ENCODE peak calls at places on chromosomes 12 and 14, in four cellular contexts. K is WTC11, B is K562, F is H1. X is an unnamed sample.

GRCh38 chr14:52263190-52263589 is 4.3 kb upstream of the PTGDR start:
- DNase-seq in F (no peak), B (no peak), K (no peak), X (no peak)

GRCh38 chr12:97456792-97457191 is 5.8 kb upstream of the RMST start:
- DNase-seq in K (no peak), F (no peak), B (no peak), X (no peak)

GRCh38 chr12:8527250-8528130 is 13.2 kb downstream of the CLEC4E start:
- DNase-seq in K (peak), B (no peak), F (peak), X (no peak)

GRCh38 chr12:126397071-126397571 is 1331.9 kb downstream of the AACS start:
- DNase-seq in K (no peak), F (no peak), B (no peak), X (no peak)

GRCh38 chr12:65824314-65824563 is at the start of gene HMGA2:
- DNase-seq in K (peak), F (peak), B (no peak), X (no peak)

GRCh38 chr12:113198286-113198685 is 12.8 kb downstream of the RITA1 start:
- DNase-seq in B (no peak), F (no peak), K (no peak), X (no peak)

GRCh38 chr14:54529811-54530210 is 20.1 kb downstream of the CGRRF1 start:
- DNase-seq in K (no peak), B (no peak), F (no peak), X (no peak)

GRCh38 chr12:32809196-32809595 is 53.5 kb upstream of the YARS2 start:
- DNase-seq in B (no peak), K (no peak), F (no peak), X (no peak)

GRCh38 chr14:68011629-68012028 is 192.1 kb downstream of the RAD51B start:
- DNase-seq in F (no peak), K (no peak), B (no peak), X (no peak)

GRCh38 chr14:47155395-47155794 is 503.8 kb upstream of the RPL10L start:
- DNase-seq in K (no peak), F (no peak), B (no peak), X (no peak)

GRCh38 chr12:108696111-108696995 is 35.0 kb downstream of the CORO1C start:
- DNase-seq in B (peak), F (no peak), K (no peak), X (no peak)

GRCh38 chr12:20011200-20011599 is 357.1 kb upstream of the PDE3A start:
- DNase-seq in K (no peak), F (no peak), B (no peak), X (no peak)

GRCh38 chr14:49479432-49479831 is 106.7 kb downstream of the RPS29 start:
- DNase-seq in F (no peak), K (no peak), B (no peak), X (no peak)

GRCh38 chr12:5018677-5019076 is 25.0 kb upstream of the KCNA5 start:
- DNase-seq in K (no peak), B (no peak), F (no peak), X (no peak)

GRCh38 chr12:31387466-31387865 is 61.5 kb upstream of the SINHCAF start:
- DNase-seq in K (no peak), F (peak), B (no peak), X (no peak)

GRCh38 chr12:6937481-6938352 is 5.9 kb upstream of the RNU7-1 start:
- DNase-seq in F (peak), K (peak), B (peak), X (peak)

GRCh38 chr12:6935551-6936377 is 7.9 kb upstream of the RNU7-1 start:
- DNase-seq in K (no peak), B (no peak), F (no peak), X (peak)

GRCh38 chr12:6935221-6935550 is 7.4 kb downstream of the ATN1 start:
- DNase-seq in B (no peak), F (no peak), K (no peak), X (no peak)

GRCh38 chr12:6936378-6936638 is 7.3 kb upstream of the RNU7-1 start:
- DNase-seq in F (no peak), K (no peak), B (no peak), X (no peak)

DNA sequence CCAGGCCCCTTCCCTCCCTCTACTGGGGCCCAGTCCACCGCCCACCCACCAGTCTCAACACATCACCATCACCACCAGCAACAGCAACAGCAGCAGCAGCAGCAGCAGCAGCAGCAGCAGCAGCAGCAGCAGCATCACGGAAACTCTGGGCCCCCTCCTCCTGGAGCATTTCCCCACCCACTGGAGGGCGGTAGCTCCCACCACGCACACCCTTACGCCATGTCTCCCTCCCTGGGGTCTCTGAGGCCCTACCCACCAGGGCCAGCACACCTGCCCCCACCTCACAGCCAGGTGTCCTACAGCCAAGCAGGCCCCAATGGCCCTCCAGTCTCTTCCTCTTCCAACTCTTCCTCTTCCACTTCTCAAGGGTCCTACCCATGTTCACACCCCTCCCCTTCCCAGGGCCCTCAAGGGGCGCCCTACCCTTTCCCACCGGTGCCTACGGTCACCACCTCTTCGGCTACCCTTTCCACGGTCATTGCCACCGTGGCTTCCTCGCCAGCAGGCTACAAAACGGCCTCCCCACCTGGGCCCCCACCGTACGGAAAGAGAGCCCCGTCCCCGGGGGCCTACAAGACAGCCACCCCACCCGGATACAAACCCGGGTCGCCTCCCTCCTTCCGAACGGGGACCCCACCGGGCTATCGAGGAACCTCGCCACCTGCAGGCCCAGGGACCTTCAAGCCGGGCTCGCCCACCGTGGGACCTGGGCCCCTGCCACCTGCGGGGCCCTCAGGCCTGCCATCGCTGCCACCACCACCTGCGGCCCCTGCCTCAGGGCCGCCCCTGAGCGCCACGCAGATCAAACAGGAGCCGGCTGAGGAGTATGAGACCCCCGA is 6.8 kb upstream of the RNU7-1 start:
- DNase-seq in K (peak), B (no peak), F (peak), X (peak)
- TF ChIP-seq TEAD4 in K (no peak), B (no peak), F (no peak), X (no peak)

GRCh38 chr12:39606712-39607423 is 12.7 kb downstream of the ABCD2 start:
- DNase-seq in F (no peak), B (no peak), K (no peak), X (no peak)
- TF ChIP-seq TEAD4 in F (no peak), B (no peak), K (no peak), X (no peak)

GRCh38 chr14:22472466-22472865 is 116.6 kb downstream of the DAD1 start:
- DNase-seq in F (no peak), K (no peak), B (no peak), X (no peak)

GRCh38 chr14:22469541-22470303 is 119.3 kb downstream of the DAD1 start:
- DNase-seq in K (no peak), B (no peak), F (no peak), X (no peak)

GRCh38 chr14:22472935-22473854 is 115.8 kb downstream of the DAD1 start:
- DNase-seq in K (peak), B (peak), F (peak), X (peak)

GRCh38 chr14:22474730-22475351 is 114.2 kb downstream of the DAD1 start:
- DNase-seq in F (no peak), B (no peak), K (no peak), X (no peak)

DNA sequence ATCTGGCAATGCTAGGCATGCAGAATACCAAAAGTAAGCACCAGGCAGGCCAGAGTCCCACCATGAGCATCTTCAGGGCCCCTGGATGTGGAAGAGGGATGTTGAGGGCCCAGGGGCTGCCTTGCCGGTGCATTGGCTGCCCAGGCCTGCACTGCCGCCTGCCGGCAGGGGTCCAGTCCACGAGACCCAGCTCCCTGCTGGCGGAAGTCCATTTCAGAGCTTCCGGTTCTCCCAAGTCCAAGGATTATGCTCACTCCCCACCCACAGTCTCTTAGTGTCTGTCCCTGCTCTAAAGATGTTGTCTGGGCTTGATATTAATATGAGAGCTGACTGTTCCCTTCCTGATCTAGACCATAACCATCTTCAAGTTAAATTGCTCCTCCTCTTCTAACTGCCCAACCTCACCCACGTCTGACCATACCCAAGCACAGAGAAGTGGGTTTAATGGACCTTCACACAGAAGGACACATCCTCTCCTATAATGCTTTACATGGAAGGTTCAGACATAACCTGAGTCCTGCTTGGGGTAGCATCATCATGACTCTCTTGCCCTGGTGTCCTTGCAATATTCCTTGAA is 117.4 kb downstream of the DAD1 start:
- DNase-seq in F (peak), B (peak), K (peak), X (peak)
- TF ChIP-seq TEAD4 in F (no peak), B (no peak), K (no peak), X (no peak)

GRCh38 chr14:93967637-93968250 is 8.6 kb downstream of the ASB2 start:
- DNase-seq in K (no peak), B (no peak), F (no peak), X (no peak)
- TF ChIP-seq TEAD4 in K (no peak), B (no peak), F (no peak), X (no peak)

DNA sequence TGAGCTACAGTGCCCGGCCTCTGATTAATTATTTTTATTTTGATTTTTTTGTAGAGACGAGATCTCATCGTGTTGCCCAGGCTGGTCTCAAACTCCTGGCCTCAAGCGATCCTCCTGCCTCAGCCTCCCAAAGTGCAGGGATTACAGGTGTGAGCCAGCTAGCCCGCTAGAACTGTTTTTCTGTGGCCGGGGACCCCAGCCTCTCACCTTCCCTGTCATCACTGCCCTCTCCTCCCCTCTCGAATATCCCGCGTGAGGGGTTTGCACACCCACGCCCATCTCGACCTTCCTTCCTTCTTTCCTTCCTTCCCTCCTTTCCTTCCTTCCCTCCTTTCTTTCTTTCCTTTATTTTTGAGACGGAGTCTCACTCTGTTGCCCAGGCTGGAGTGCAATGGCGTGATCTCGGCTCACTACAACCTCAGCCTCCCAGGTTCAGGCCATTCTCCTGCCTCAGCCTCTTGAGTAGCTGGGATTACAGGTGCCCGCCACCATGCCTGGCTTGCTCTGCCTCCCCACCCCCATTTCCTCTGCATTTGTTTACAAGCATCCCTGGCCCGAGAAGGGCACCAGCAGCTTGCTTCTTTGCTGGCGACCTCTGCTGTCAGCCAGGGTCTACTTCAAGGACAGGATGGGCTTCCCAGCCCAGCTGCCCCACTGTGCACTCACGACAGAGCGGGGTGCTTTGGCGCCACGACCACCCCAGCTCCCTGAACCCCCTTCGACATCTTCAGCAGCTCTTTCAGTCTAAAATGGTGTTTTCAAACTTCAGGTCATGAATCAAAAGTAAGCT is 4.3 kb upstream of the TRAF3 start:
- DNase-seq in F (peak), B (no peak), K (peak), X (no peak)
- TF ChIP-seq TEAD4 in F (no peak), B (no peak), K (no peak), X (no peak)

GRCh38 chr14:77610553-77610952 is 5.9 kb downstream of the SPTLC2 start:
- DNase-seq in F (no peak), K (no peak), B (no peak), X (no peak)

GRCh38 chr14:77615231-77616132 is 955 bp downstream of the SPTLC2 start:
- DNase-seq in K (no peak), B (no peak), F (no peak), X (peak)

GRCh38 chr14:77609902-77610301 is 6.5 kb downstream of the SPTLC2 start:
- DNase-seq in F (no peak), B (no peak), K (no peak), X (no peak)

GRCh38 chr14:77613207-77613606 is 3.2 kb downstream of the SPTLC2 start:
- DNase-seq in F (no peak), B (no peak), K (no peak), X (no peak)

GRCh38 chr14:77612011-77612620 is 4.3 kb downstream of the SPTLC2 start:
- DNase-seq in B (no peak), K (no peak), F (no peak), X (no peak)
- TF ChIP-seq TEAD4 in B (no peak), K (no peak), F (no peak), X (peak)

GRCh38 chr12:120408771-120409170 is 29.1 kb upstream of the COX6A1 start:
- DNase-seq in F (no peak), K (no peak), B (no peak), X (no peak)

GRCh38 chr12:120416490-120417216 is 21.3 kb upstream of the COX6A1 start:
- DNase-seq in K (no peak), F (no peak), B (no peak), X (no peak)

GRCh38 chr12:120412421-120412820 is 25.5 kb upstream of the COX6A1 start:
- DNase-seq in K (no peak), B (no peak), F (no peak), X (no peak)

GRCh38 chr12:120417917-120418316 is 20.0 kb upstream of the COX6A1 start:
- DNase-seq in K (no peak), F (no peak), B (no peak), X (no peak)

GRCh38 chr12:120413901-120414695 is 23.8 kb upstream of the COX6A1 start:
- DNase-seq in F (peak), K (peak), B (no peak), X (no peak)
- TF ChIP-seq TEAD4 in F (peak), K (no peak), B (no peak), X (no peak)

GRCh38 chr12:123492290-123492689 is 34.4 kb downstream of the SNRNP35 start:
- DNase-seq in F (no peak), B (no peak), K (no peak), X (no peak)

GRCh38 chr12:123491481-123491880 is 33.5 kb downstream of the SNRNP35 start:
- DNase-seq in F (no peak), B (no peak), K (no peak), X (no peak)

GRCh38 chr12:123497065-123497464 is 36.5 kb downstream of the RILPL1 start:
- DNase-seq in K (no peak), F (no peak), B (no peak), X (no peak)

GRCh38 chr12:123491056-123491455 is 33.1 kb downstream of the SNRNP35 start:
- DNase-seq in F (no peak), B (no peak), K (no peak), X (no peak)

GRCh38 chr12:123494124-123494843 is 36.3 kb downstream of the SNRNP35 start:
- DNase-seq in B (no peak), F (no peak), K (no peak), X (no peak)
- TF ChIP-seq TEAD4 in B (no peak), F (no peak), K (no peak), X (no peak)

DNA sequence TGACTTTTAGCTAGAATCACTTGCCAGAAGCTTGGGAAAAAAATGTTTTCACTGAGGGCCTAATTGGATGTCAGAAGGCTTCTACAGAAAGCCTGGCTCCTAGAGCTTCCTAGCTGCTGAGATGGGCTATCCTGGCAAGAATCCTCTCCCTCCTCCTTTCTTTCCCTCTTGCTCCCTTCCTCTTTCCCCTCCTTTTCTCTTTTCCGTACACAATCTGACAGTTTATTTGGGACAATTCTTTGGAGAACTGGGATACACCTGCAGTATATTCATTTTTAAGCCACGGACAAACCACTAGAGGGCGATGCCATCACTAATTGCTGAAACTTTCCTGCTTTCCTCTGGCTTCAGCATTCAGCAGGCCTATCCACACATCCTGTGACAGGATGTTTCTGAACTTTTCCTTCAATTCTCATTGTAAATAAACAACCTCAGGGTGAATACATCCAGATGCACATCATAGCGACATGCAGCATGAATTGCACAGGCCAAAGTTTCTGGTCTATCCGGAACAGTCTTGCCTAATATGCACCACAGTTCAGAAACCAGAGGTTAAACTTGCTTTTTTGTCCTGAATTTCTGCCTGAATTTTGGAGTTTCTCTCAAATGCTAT is 142.9 kb downstream of the PAWR start:
- DNase-seq in K (peak), F (no peak), B (peak), X (peak)
- TF ChIP-seq TEAD4 in K (no peak), F (no peak), B (no peak), X (no peak)